ENCODE peak calls at places on chromosomes 16 and 17, in six cellular contexts. V is left ventricle myocardium inferior; O is activated naive CD8-positive, alpha-beta T cell treated with anti-CD3 and anti-CD28 coated beads, Interleukin-2, amount 50 U/mL, for 16 hours; Q is stimulated activated CD8-positive, alpha-beta memory T cell treated with anti-CD3 and anti-CD28 coated beads, Interleukin-7, amount 100 ng/mL, for 24 hours; E is CD8-positive, alpha-beta T cell; J is activated CD4-positive, CD25-positive, alpha-beta regulatory T cell. C is an unnamed sample.

GRCh38 chr16:79316004-79316458 is 284.5 kb downstream of the MAF start:
- DNase-seq in V (no peak), O (no peak), Q (peak), E (no peak), J (peak), C (no peak)

GRCh38 chr16:2236362-2237075 is at the start of gene DNASE1L2:
- DNase-seq in V (no peak), O (no peak), Q (no peak), E (no peak), J (no peak), C (no peak)

GRCh38 chr17:19258371-19258770 is 21.2 kb downstream of the EPN2 start:
- DNase-seq in V (no peak), O (no peak), Q (no peak), E (no peak), J (no peak), C (no peak)

GRCh38 chr17:61323015-61323379 is 76.6 kb upstream of the TBX2 start:
- DNase-seq in V (no peak), O (no peak), Q (no peak), E (no peak), J (no peak), C (peak)

GRCh38 chr17:36888236-36888957 is 48.9 kb upstream of the LHX1 start:
- DNase-seq in V (no peak), O (no peak), Q (no peak), E (no peak), J (no peak), C (no peak)

GRCh38 chr17:58270476-58271290 is 10.1 kb downstream of the MPO start:
- DNase-seq in V (no peak), O (no peak), Q (no peak), E (no peak), J (no peak), C (no peak)

GRCh38 chr17:67335245-67335835 is 31.0 kb downstream of the PSMD12 start:
- DNase-seq in V (no peak), O (no peak), Q (no peak), E (no peak), J (no peak), C (no peak)

GRCh38 chr17:74512041-74512440 is 19.2 kb downstream of the CD300LB start:
- DNase-seq in V (peak), O (no peak), Q (no peak), E (no peak), J (no peak), C (no peak)

GRCh38 chr16:424623-425081 is 797 bp upstream of the RAB11FIP3 start:
- DNase-seq in V (peak), O (no peak), Q (no peak), E (no peak), J (no peak), C (no peak)

GRCh38 chr16:22813223-22813945 is 578 bp upstream of the HS3ST2 start:
- DNase-seq in V (peak), O (no peak), Q (peak), E (no peak), J (no peak), C (peak)

GRCh38 chr17:75318615-75319222 is 29.5 kb upstream of the SLC25A19 start:
- DNase-seq in V (no peak), O (no peak), Q (no peak), E (no peak), J (no peak), C (no peak)

GRCh38 chr16:85903576-85903975 is 4.6 kb downstream of the IRF8 start:
- DNase-seq in V (no peak), O (no peak), Q (no peak), E (no peak), J (no peak), C (no peak)

GRCh38 chr17:62705781-62706597 is 78.5 kb downstream of the MRC2 start:
- DNase-seq in V (no peak), O (no peak), Q (no peak), E (no peak), J (no peak), C (peak)

GRCh38 chr17:1515640-1516402 is 591 bp downstream of the INPP5K start:
- DNase-seq in V (no peak), O (no peak), Q (no peak), E (peak), J (no peak), C (peak)

GRCh38 chr17:44733753-44734152 is 25.0 kb upstream of the ADAM11 start:
- DNase-seq in V (no peak), O (no peak), Q (no peak), E (no peak), J (no peak), C (no peak)

GRCh38 chr16:1707193-1707790 is 1.3 kb downstream of the MAPK8IP3 start:
- DNase-seq in V (no peak), O (no peak), Q (no peak), E (no peak), J (no peak), C (peak)

GRCh38 chr17:332558-333322 is 19.9 kb downstream of the RPH3AL start:
- DNase-seq in V (no peak), O (no peak), Q (no peak), E (no peak), J (no peak), C (no peak)

GRCh38 chr16:52265446-52265861 is 281.5 kb downstream of the TOX3 start:
- DNase-seq in V (no peak), O (no peak), Q (no peak), E (no peak), J (no peak), C (no peak)

GRCh38 chr17:36602030-36602737 is 801 bp downstream of the MRM1 start:
- DNase-seq in V (no peak), O (no peak), Q (no peak), E (no peak), J (no peak), C (no peak)

GRCh38 chr16:78133919-78134318 is 34.5 kb downstream of the WWOX start:
- DNase-seq in V (no peak), O (no peak), Q (no peak), E (no peak), J (no peak), C (no peak)

GRCh38 chr17:72358465-72358864 is 237.6 kb downstream of the SOX9 start:
- DNase-seq in V (no peak), O (no peak), Q (no peak), E (no peak), J (no peak), C (no peak)

GRCh38 chr17:7988750-7989178 is 13.7 kb upstream of the GUCY2D start:
- DNase-seq in V (no peak), O (peak), Q (no peak), E (peak), J (no peak), C (peak)

GRCh38 chr17:29645516-29646051 is 22.9 kb upstream of the CORO6 start:
- DNase-seq in V (peak), O (no peak), Q (no peak), E (no peak), J (no peak), C (no peak)

GRCh38 chr17:41396340-41396739 is 1.1 kb downstream of the KRT31 start:
- DNase-seq in V (no peak), O (no peak), Q (no peak), E (no peak), J (no peak), C (no peak)

GRCh38 chr16:72474511-72475123 is 302.7 kb upstream of the PMFBP1 start:
- DNase-seq in V (no peak), O (no peak), Q (no peak), E (no peak), J (no peak), C (peak)

GRCh38 chr16:84501077-84501735 is 3.3 kb downstream of the MEAK7 start:
- DNase-seq in V (no peak), O (no peak), Q (no peak), E (no peak), J (no peak), C (no peak)